ENCODE peak calls at places on chromosomes 6 and 20, in nine cellular contexts. V is T-helper 1 cell; C is T-cell; B is left colon; F is head of caudate nucleus; Q is activated CD4-positive, alpha-beta T cell treated with anti-CD3 and anti-CD28 coated beads, Interleukin-2, amount 50 U/mL, for 24 hours; K is cardiac muscle cell; M is endothelial cell; R is immature natural killer cell. E is an unnamed sample.

GRCh38 chr6:54830216-54830615 is 16.4 kb upstream of the FAM83B start:
- DNase-seq in C (no peak), Q (no peak), V (no peak), K (no peak), B (no peak), F (no peak), M (no peak), R (no peak), E (no peak)

GRCh38 chr6:24775520-24776058 is 852 bp downstream of the GMNN start:
- DNase-seq in V (no peak), B (peak; percentile 30), M (no peak), C (no peak), R (no peak), Q (no peak), K (peak; percentile 73), F (no peak), E (peak; percentile 51)

GRCh38 chr20:57266251-57267157 is at the start of gene BMP7:
- DNase-seq in V (no peak), F (no peak), Q (no peak), R (no peak), K (no peak), C (no peak), M (peak; percentile 42), B (no peak), E (no peak)

GRCh38 chr6:107786709-107787588 is 37.2 kb downstream of the SCML4 start:
- DNase-seq in K (no peak), F (no peak), V (no peak), Q (no peak), B (no peak), C (peak; percentile 58), M (no peak), R (peak; percentile 60), E (no peak)

GRCh38 chr6:144266091-144266649 is 19.0 kb upstream of the UTRN start:
- DNase-seq in R (no peak), M (peak; percentile 28), K (peak; percentile 88), V (no peak), B (peak; percentile 11), C (no peak), Q (no peak), F (no peak), E (peak; percentile 99)

GRCh38 chr20:47187450-47188195 is 168.9 kb downstream of the ZMYND8 start:
- DNase-seq in V (no peak), Q (no peak), B (no peak), K (no peak), R (no peak), M (no peak), F (no peak), C (peak; percentile 41), E (no peak)

GRCh38 chr6:30781362-30781696 is 37.0 kb upstream of the IER3 start:
- DNase-seq in V (no peak), C (no peak), K (no peak), Q (no peak), R (no peak), M (no peak), B (no peak), F (no peak), E (no peak)

GRCh38 chr6:2684059-2684749 is 66.5 kb downstream of the MYLK4 start:
- DNase-seq in C (no peak), Q (no peak), F (no peak), M (no peak), B (no peak), V (no peak), K (peak; percentile 55), R (no peak), E (peak; percentile 90)

GRCh38 chr6:32114853-32115252 is 5.7 kb upstream of the TNXB start:
- DNase-seq in R (no peak), Q (no peak), B (no peak), V (no peak), F (no peak), K (no peak), M (no peak), C (no peak), E (no peak)

GRCh38 chr6:125363360-125364121 is 61.8 kb upstream of the HDDC2 start:
- DNase-seq in V (no peak), K (peak; percentile 84), B (peak; percentile 13), F (peak; percentile 38), M (peak; percentile 74), Q (no peak), R (no peak), C (no peak), E (peak; percentile 40)

GRCh38 chr6:149024361-149024760 is 277.5 kb downstream of the UST start:
- DNase-seq in C (no peak), B (no peak), M (no peak), R (no peak), V (no peak), K (no peak), F (no peak), Q (no peak), E (no peak)

GRCh38 chr20:40686434-40686882 is 2.6 kb downstream of the MAFB start:
- DNase-seq in R (no peak), M (no peak), K (no peak), V (no peak), F (no peak), Q (no peak), B (no peak), C (no peak), E (no peak)

GRCh38 chr20:33925867-33926266 is 67.8 kb upstream of the RALY start:
- DNase-seq in Q (no peak), F (no peak), V (no peak), M (no peak), R (no peak), B (no peak), K (no peak), C (no peak), E (no peak)

GRCh38 chr20:49993301-49993751 is 10.5 kb downstream of the SNAI1 start:
- DNase-seq in B (no peak), Q (no peak), C (no peak), F (no peak), V (no peak), K (no peak), R (no peak), M (no peak), E (no peak)

GRCh38 chr6:69825904-69826303 is 29.1 kb upstream of the LMBRD1 start:
- DNase-seq in R (no peak), Q (no peak), K (peak; percentile 92), M (no peak), V (no peak), B (no peak), C (no peak), F (no peak), E (peak; percentile 20)

GRCh38 chr20:63546686-63547483 is 664 bp downstream of the SRMS start:
- DNase-seq in B (peak; percentile 45), Q (no peak), M (no peak), V (no peak), F (no peak), C (no peak), K (no peak), R (no peak), E (no peak)

GRCh38 chr6:1200706-1201105 is 111.2 kb upstream of the FOXQ1 start:
- DNase-seq in K (no peak), C (no peak), V (no peak), Q (no peak), R (no peak), B (no peak), M (no peak), F (no peak), E (no peak)

GRCh38 chr20:1033751-1034419 is 31.8 kb upstream of the RSPO4 start:
- DNase-seq in V (no peak), C (peak; percentile 3), Q (no peak), F (no peak), K (no peak), B (peak; percentile 3), M (no peak), R (no peak), E (no peak)

GRCh38 chr20:11970243-11970836 is 52.6 kb downstream of the BTBD3 start:
- DNase-seq in Q (no peak), B (no peak), C (no peak), F (no peak), R (no peak), M (no peak), K (no peak), V (no peak), E (no peak)

GRCh38 chr20:63895886-63896135 is 885 bp downstream of the DNAJC5 start:
- DNase-seq in B (no peak), V (no peak), K (peak; percentile 27), Q (no peak), C (no peak), F (no peak), M (no peak), R (peak; percentile 35), E (peak; percentile 42)

GRCh38 chr6:149150999-149151398 is 166.5 kb upstream of the TAB2 start:
- DNase-seq in R (no peak), M (no peak), K (no peak), V (no peak), C (no peak), F (no peak), Q (no peak), B (no peak), E (peak; percentile 16)

GRCh38 chr6:154951400-154952200 is 43.5 kb upstream of the TIAM2 start:
- DNase-seq in C (peak; percentile 29), B (no peak), R (peak; percentile 64), V (no peak), M (no peak), F (no peak), Q (no peak), K (no peak), E (peak; percentile 35)

GRCh38 chr20:55888655-55889054 is 116.7 kb downstream of the CBLN4 start:
- DNase-seq in Q (no peak), B (no peak), V (no peak), F (no peak), K (no peak), C (no peak), R (no peak), M (no peak), E (no peak)

GRCh38 chr6:46437671-46438221 is 53.5 kb downstream of the RCAN2 start:
- DNase-seq in M (no peak), Q (no peak), F (no peak), K (no peak), V (no peak), B (no peak), R (no peak), C (no peak), E (peak; percentile 52)

GRCh38 chr6:28802417-28803336 is 121.1 kb downstream of the TRIM27 start:
- DNase-seq in F (no peak), K (peak; percentile 47), V (no peak), Q (no peak), M (no peak), C (no peak), R (no peak), B (no peak), E (peak; percentile 62)

GRCh38 chr6:87071683-87072082 is 23.2 kb downstream of the CGA start:
- DNase-seq in Q (no peak), F (no peak), K (no peak), B (no peak), R (no peak), C (no peak), V (no peak), M (no peak), E (no peak)

GRCh38 chr20:43658068-43658722 is 8.7 kb upstream of the MYBL2 start:
- DNase-seq in M (no peak), B (no peak), R (no peak), Q (no peak), F (no peak), C (no peak), K (peak; percentile 8), V (no peak), E (peak; percentile 37)

GRCh38 chr6:137488736-137489409 is 5.3 kb downstream of the OLIG3 start:
- DNase-seq in M (no peak), C (no peak), Q (no peak), K (no peak), F (no peak), V (no peak), R (no peak), B (no peak), E (no peak)

E was measured in MCF 10A.